ENCODE peak calls at places on chromosome 19, in six cellular contexts. X is Panc1, Z is upper lobe of left lung, F is HepG2, P is HCT116, B is GM23338. C is an unnamed sample.

GRCh38 chr19:4374451-4375163 is 25.7 kb downstream of the SH3GL1 start:
- ATAC-seq in Z (peak), X (peak), F (peak), B (peak), P (peak), C (peak)

GRCh38 chr19:44430956-44431355 is 17.3 kb downstream of the ZNF229 start:
- ATAC-seq in X (no peak), Z (no peak), P (no peak), B (no peak), F (no peak), C (no peak)

GRCh38 chr19:52048604-52049493 is at the start of gene ZNF432:
- ATAC-seq in Z (peak), B (peak), X (no peak), F (peak), P (peak), C (peak)

GRCh38 chr19:29439688-29440550 is 85.9 kb upstream of the VSTM2B start:
- ATAC-seq in F (no peak), P (no peak), Z (no peak), B (no peak), X (no peak), C (no peak)

GRCh38 chr19:52286256-52286655 is 10.7 kb upstream of the ZNF480 start:
- ATAC-seq in P (no peak), X (no peak), F (no peak), Z (no peak), B (no peak), C (no peak)

GRCh38 chr19:30287973-30288372 is 84.2 kb upstream of the ZNF536 start:
- ATAC-seq in P (no peak), X (no peak), Z (no peak), B (no peak), F (no peak), C (no peak)

GRCh38 chr19:30076751-30077670 is 135.0 kb downstream of the URI1 start:
- ATAC-seq in X (peak), P (peak), Z (peak), F (no peak), B (no peak), C (no peak)

GRCh38 chr19:4416268-4416667 is 13.8 kb downstream of the CHAF1A start:
- ATAC-seq in X (no peak), Z (no peak), B (no peak), F (peak), P (no peak), C (no peak)

GRCh38 chr19:56294557-56294956 is 20.1 kb downstream of the ZSCAN5A start:
- ATAC-seq in X (no peak), F (no peak), B (no peak), P (no peak), Z (no peak), C (no peak)

GRCh38 chr19:4267101-4267900 is 11.8 kb upstream of the SHD start:
- ATAC-seq in P (peak), F (peak), B (peak), Z (peak), X (peak), C (no peak)

GRCh38 chr19:35345671-35346111 is 2.0 kb upstream of the FFAR1 start:
- ATAC-seq in F (no peak), P (no peak), X (no peak), Z (no peak), B (no peak), C (no peak)

GRCh38 chr19:3029070-3029923 is at the start of gene TLE2:
- ATAC-seq in F (no peak), Z (peak), P (peak), X (peak), B (no peak), C (peak)

GRCh38 chr19:31127132-31127967 is 221.9 kb downstream of the TSHZ3 start:
- ATAC-seq in P (no peak), F (no peak), B (no peak), Z (peak), X (peak), C (peak)

GRCh38 chr19:31389874-31390273 is 40.6 kb upstream of the TSHZ3 start:
- ATAC-seq in X (no peak), P (no peak), F (no peak), Z (no peak), B (no peak), C (no peak)

GRCh38 chr19:38592940-38593339 is 24.8 kb downstream of the MAP4K1 start:
- ATAC-seq in P (peak), Z (no peak), X (no peak), B (peak), F (peak), C (no peak)

GRCh38 chr19:29285878-29286277 is 72.9 kb upstream of the UQCRFS1 start:
- ATAC-seq in F (peak), X (peak), B (peak), P (no peak), Z (peak), C (no peak)

GRCh38 chr19:44677019-44677809 is 5.9 kb downstream of the CEACAM19 start:
- ATAC-seq in Z (no peak), B (peak), X (peak), P (peak), F (peak), C (no peak)

GRCh38 chr19:48321622-48322591 is 3.4 kb upstream of the EMP3 start:
- ATAC-seq in F (peak), X (peak), Z (peak), B (peak), P (peak), C (peak)

GRCh38 chr19:18667531-18668251 is 15.8 kb upstream of the CRTC1 start:
- ATAC-seq in P (no peak), B (no peak), Z (no peak), X (no peak), F (no peak), C (no peak)
- TF ChIP-seq POLR2AphosphoS5 in P (no peak), B (no peak), Z (no peak), X (no peak), F (no peak), C (no peak)

GRCh38 chr19:49889687-49890348 is 6.9 kb downstream of the IL4I1 start:
- ATAC-seq in F (no peak), P (peak), Z (peak), B (peak), X (no peak), C (peak)
- H3K4me3 ChIP-seq in F (no peak), P (peak), Z (peak), B (peak), X (no peak), C (peak)

GRCh38 chr19:42313096-42313839 is at the start of gene TMEM145:
- ATAC-seq in X (peak), P (peak), B (peak), Z (peak), F (peak), C (peak)
- TF ChIP-seq POLR2AphosphoS5 in X (no peak), P (no peak), B (no peak), Z (no peak), F (no peak), C (no peak)

DNA sequence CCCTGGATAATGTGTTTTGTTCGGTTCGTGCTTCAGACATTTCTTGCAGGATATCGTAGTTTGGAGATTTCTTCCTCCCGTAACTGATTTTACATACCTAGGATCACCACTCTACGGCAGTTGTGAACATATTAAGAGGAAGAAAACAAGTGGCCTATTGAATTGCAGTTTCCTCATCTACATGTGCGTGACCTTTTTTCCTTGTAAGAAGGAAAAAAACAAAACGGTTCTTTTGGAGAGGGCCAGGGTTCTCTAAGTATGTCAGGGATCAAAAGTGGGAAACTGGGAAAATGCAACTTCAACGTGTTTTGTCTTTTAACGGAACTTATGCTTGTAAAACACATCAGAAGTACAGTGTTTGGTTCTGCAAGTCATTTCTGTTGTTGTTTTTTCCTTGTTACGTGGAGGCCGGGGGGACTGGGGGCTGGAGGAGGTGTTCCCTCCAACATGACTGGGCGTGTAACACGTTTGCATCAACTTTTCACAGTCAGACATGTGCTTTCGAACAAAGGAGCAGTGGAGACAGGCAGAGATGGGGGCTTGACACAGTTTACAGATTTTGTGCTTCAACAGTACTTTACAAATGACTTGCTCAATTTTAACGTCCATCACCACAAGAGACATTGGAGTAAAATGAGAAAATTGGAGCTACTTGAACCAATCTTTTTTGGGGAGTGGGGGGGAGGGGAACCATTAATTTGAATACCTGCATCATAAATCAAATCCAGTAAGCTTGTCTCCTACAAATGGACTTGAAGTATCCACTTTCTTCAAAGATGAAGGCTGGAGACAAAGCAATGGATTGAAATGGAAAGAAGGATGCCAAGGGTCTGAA is 3.8 kb downstream of the ZC3H4 start:
- ATAC-seq in F (no peak), Z (no peak), X (no peak), B (no peak), P (no peak), C (no peak)
- H3K4me3 ChIP-seq in F (peak), Z (peak), X (peak), B (peak), P (no peak), C (peak)

GRCh38 chr19:13557756-13558398 is 51.6 kb upstream of the CACNA1A start:
- ATAC-seq in P (peak), B (peak), F (no peak), X (no peak), Z (no peak), C (no peak)
- TF ChIP-seq POLR2AphosphoS5 in P (no peak), B (no peak), F (no peak), X (no peak), Z (no peak), C (no peak)

GRCh38 chr19:46492841-46493235 is 2.8 kb downstream of the PNMA8B start:
- ATAC-seq in B (peak), Z (peak), F (no peak), X (no peak), P (no peak), C (no peak)
- H3K4me3 ChIP-seq in B (peak), Z (peak), F (no peak), X (no peak), P (no peak), C (peak)

GRCh38 chr19:54155694-54156093 is 3.8 kb downstream of the LENG1 start:
- ATAC-seq in B (peak), P (no peak), X (no peak), Z (no peak), F (no peak), C (no peak)
- TF ChIP-seq POLR2AphosphoS5 in B (peak), P (no peak), X (peak), Z (no peak), F (no peak), C (no peak)

GRCh38 chr19:40147693-40148347 is 43.4 kb upstream of the MAP3K10 start:
- ATAC-seq in X (peak), B (no peak), F (no peak), Z (peak), P (peak), C (peak)
- H3K4me3 ChIP-seq in X (peak), B (no peak), F (no peak), Z (no peak), P (peak), C (no peak)

DNA sequence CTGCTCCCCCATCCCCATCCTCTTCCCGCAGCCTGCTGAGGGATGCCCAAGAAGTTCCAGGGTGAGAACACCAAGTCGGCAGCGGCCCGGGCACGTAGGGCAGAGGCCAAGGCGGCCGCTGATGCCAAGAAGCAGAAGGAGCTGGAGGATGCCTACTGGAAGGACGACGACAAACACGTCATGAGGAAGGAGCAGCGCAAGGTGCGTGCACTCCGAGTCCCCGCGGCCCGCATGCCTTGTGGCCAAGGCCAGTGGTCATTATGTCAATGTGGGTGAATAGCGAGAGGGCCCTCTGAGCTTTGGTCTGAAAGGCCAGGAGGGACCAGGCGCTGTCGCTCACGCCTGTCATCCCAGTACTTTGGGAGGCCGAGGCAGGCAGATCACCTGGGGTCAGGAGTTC is 3.6 kb downstream of the CCDC124 start:
- ATAC-seq in F (no peak), Z (no peak), X (no peak), P (no peak), B (no peak), C (no peak)
- TF ChIP-seq POLR2AphosphoS5 in F (no peak), Z (no peak), X (no peak), P (no peak), B (no peak), C (no peak)

DNA sequence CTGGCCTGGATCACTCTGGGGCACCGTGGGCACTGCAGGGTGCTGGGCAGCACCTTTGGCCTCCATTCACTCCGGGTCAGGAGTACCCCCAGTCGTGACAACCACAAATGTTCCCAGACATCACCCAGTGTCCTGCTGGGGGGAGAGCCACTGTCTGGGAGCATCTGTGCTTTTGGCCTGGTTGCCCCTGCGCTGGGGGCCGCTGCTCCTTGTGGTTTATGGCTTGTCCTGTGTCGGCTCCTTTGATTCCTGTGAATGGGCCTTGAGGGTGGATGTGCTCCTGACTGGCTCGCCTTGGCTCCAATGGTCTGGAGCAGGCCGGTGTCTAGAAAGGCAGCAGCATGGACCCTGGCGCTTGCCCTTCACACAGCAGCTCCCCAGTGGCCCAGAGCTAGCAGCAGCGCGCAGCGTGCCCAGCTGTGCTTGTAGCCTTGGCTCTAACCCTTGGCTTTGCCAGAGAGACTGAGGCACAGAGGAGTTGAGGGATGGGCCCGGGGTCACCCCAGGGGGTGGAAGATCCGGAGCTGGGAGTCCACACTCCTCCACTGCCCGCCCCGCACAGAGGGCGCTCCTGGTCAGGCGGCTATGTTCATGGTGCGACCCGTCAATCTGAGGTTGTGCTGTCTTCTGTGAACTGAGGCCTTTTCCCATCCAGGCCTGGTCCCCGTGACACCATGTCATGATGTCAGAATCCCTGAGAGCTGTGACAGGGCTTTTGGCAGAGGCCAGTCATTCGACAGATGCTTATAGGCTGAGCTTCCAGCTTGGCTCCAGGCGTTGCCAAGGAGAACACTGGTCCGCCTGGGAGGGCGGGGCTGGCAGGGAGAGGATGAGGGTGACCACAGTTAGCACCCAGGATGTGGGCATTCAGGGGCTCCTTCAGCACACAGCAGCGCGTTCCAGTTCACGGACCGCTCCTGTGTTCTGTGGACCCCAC is 4.1 kb downstream of the DAZAP1 start:
- ATAC-seq in P (no peak), X (no peak), Z (no peak), F (no peak), B (no peak), C (no peak)
- H3K4me3 ChIP-seq in P (no peak), X (no peak), Z (no peak), F (no peak), B (no peak), C (no peak)

C was measured in gastroesophageal sphincter.